ENCODE peak calls at places on chromosome 1, in five cellular contexts. One of them, this sample, is unnamed. For H3K4me1, the result is how much of the 10 kb centered on the place peaks cover.

GRCh38 chr1:174940776-174941175 is 59.0 kb upstream of the CACYBP start:
- DNase-seq in CD8-positive, alpha-beta T cell: no peak
- DNase-seq in H1: no peak
- DNase-seq in PC-9: no peak
- DNase-seq in ovary: no peak
- DNase-seq in this sample: no peak

GRCh38 chr1:188128761-188129160 is 1300.0 kb downstream of the PLA2G4A start:
- DNase-seq in PC-9: no peak
- DNase-seq in ovary: no peak
- DNase-seq in H1: no peak
- DNase-seq in CD8-positive, alpha-beta T cell: no peak
- DNase-seq in this sample: no peak

GRCh38 chr1:117809764-117810163 is 119.7 kb downstream of the GDAP2 start:
- DNase-seq in PC-9: no peak
- DNase-seq in H1: no peak
- DNase-seq in ovary: no peak
- DNase-seq in CD8-positive, alpha-beta T cell: no peak
- DNase-seq in this sample: no peak

GRCh38 chr1:211133393-211133840 is 531 bp downstream of the KCNH1 start:
- DNase-seq in H1: no peak
- DNase-seq in PC-9: no peak
- DNase-seq in ovary: peak
- DNase-seq in CD8-positive, alpha-beta T cell: no peak
- DNase-seq in this sample: no peak

GRCh38 chr1:228270032-228270431 is 62.2 kb downstream of the OBSCN start:
- DNase-seq in PC-9: no peak
- DNase-seq in CD8-positive, alpha-beta T cell: no peak
- DNase-seq in H1: no peak
- DNase-seq in ovary: no peak
- DNase-seq in this sample: peak

GRCh38 chr1:236016782-236017400 is 48.0 kb downstream of the NID1 start:
- DNase-seq in PC-9: no peak
- DNase-seq in H1: no peak
- DNase-seq in CD8-positive, alpha-beta T cell: peak
- DNase-seq in ovary: no peak
- DNase-seq in this sample: no peak

GRCh38 chr1:209805875-209806760 is at the start of gene IRF6:
- DNase-seq in H1: peak
- DNase-seq in PC-9: peak
- DNase-seq in ovary: peak
- DNase-seq in CD8-positive, alpha-beta T cell: peak
- DNase-seq in this sample: peak

GRCh38 chr1:79204774-79205173 is 198.2 kb upstream of the ADGRL4 start:
- DNase-seq in PC-9: no peak
- DNase-seq in H1: no peak
- DNase-seq in ovary: no peak
- DNase-seq in CD8-positive, alpha-beta T cell: no peak
- DNase-seq in this sample: no peak

DNA sequence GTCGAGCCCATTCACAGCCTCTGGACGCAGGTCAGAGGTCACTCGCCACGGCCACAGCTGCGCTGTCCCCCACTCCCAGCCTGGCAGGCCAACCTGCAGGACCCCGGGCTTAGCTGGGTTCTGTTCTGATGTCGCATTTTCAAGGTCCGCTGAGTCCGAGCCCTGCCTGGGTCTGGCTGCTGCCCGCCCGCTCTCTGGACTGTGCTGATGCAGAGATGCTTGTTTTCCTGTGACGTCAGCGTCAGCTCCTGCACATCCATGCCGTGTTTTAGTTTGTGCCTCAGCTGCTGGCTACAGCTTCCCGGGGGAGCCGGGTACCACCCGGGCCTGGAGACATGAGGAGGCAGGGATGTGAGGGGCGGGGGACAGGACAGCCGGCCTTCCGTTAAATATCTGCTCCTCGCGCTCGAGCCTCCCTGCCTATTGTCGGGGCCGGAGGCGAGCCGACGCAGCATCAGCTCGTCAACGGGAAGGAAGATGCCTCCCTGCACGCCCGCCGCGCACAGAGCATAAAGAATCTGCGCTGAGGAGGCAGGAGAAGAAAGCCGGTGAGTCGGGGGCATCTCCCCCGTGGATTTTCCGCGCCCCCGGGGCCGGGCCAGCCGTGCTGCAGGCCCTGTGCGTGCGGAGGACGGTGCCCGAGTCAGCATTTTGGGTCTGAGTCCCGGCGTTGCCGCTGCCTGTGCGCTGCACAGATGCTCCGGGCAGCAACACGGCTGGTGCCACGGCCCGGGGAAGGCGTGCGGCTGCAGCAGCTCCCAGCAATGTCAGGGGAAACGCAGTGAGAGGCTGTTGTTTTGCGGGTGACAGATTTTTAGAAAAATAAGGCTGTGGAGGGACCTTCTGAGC is 23.4 kb downstream of the PRKCZ start:
- DNase-seq in CD8-positive, alpha-beta T cell: no peak
- DNase-seq in PC-9: no peak
- DNase-seq in H1: no peak
- DNase-seq in ovary: no peak
- DNase-seq in this sample: no peak
- H3K4me3 ChIP-seq in CD8-positive, alpha-beta T cell: no peak
- H3K4me3 ChIP-seq in PC-9: no peak
- H3K4me3 ChIP-seq in H1: no peak
- H3K4me3 ChIP-seq in ovary: no peak
- H3K4me3 ChIP-seq in this sample: no peak

GRCh38 chr1:8031176-8031785 is 5.2 kb upstream of the ERRFI1 start:
- DNase-seq in H1: no peak
- DNase-seq in PC-9: no peak
- DNase-seq in ovary: no peak
- DNase-seq in CD8-positive, alpha-beta T cell: no peak
- DNase-seq in this sample: peak
- TF ChIP-seq CTCF in H1: peak
- TF ChIP-seq CTCF in PC-9: peak
- TF ChIP-seq CTCF in ovary: peak
- TF ChIP-seq CTCF in CD8-positive, alpha-beta T cell: peak
- TF ChIP-seq CTCF in this sample: peak

GRCh38 chr1:45687014-45687752 is 798 bp upstream of the TMEM69 start:
- DNase-seq in CD8-positive, alpha-beta T cell: peak
- DNase-seq in ovary: peak
- DNase-seq in H1: peak
- DNase-seq in PC-9: peak
- DNase-seq in this sample: peak

GRCh38 chr1:45682942-45683341 is 3.4 kb downstream of the GPBP1L1 start:
- DNase-seq in CD8-positive, alpha-beta T cell: no peak
- DNase-seq in H1: no peak
- DNase-seq in ovary: no peak
- DNase-seq in PC-9: no peak
- DNase-seq in this sample: no peak

GRCh38 chr1:45685308-45686080 is 839 bp downstream of the GPBP1L1 start:
- DNase-seq in PC-9: no peak
- DNase-seq in ovary: no peak
- DNase-seq in H1: no peak
- DNase-seq in CD8-positive, alpha-beta T cell: no peak
- DNase-seq in this sample: peak

GRCh38 chr1:45686081-45687013 is at the start of gene GPBP1L1:
- DNase-seq in CD8-positive, alpha-beta T cell: peak
- DNase-seq in H1: peak
- DNase-seq in PC-9: peak
- DNase-seq in ovary: peak
- DNase-seq in this sample: peak

DNA sequence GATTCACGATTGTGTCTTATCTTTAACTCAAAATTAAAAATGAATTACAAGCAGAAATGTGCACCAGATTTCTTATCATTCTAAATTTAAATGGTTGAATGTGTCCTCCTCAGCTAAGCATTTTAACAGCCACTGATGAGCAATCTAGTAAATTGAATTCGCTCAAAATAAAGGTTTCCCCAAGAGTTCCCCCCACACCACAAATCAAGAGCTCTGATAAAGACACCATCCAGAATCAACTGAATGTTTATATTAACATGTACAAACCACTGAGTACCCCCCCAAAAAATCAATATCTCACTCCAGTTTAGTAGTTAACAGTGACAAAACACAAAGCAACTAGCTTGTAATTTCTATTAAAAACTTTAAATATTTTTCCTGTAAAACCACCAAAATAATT is 1.9 kb downstream of the GPBP1L1 start:
- DNase-seq in CD8-positive, alpha-beta T cell: no peak
- DNase-seq in ovary: no peak
- DNase-seq in PC-9: no peak
- DNase-seq in H1: no peak
- DNase-seq in this sample: no peak
- H3K4me1 ChIP-seq in CD8-positive, alpha-beta T cell: half or more
- H3K4me1 ChIP-seq in ovary: under half
- H3K4me1 ChIP-seq in PC-9: under half
- H3K4me1 ChIP-seq in H1: under half
- H3K4me1 ChIP-seq in this sample: under half

DNA sequence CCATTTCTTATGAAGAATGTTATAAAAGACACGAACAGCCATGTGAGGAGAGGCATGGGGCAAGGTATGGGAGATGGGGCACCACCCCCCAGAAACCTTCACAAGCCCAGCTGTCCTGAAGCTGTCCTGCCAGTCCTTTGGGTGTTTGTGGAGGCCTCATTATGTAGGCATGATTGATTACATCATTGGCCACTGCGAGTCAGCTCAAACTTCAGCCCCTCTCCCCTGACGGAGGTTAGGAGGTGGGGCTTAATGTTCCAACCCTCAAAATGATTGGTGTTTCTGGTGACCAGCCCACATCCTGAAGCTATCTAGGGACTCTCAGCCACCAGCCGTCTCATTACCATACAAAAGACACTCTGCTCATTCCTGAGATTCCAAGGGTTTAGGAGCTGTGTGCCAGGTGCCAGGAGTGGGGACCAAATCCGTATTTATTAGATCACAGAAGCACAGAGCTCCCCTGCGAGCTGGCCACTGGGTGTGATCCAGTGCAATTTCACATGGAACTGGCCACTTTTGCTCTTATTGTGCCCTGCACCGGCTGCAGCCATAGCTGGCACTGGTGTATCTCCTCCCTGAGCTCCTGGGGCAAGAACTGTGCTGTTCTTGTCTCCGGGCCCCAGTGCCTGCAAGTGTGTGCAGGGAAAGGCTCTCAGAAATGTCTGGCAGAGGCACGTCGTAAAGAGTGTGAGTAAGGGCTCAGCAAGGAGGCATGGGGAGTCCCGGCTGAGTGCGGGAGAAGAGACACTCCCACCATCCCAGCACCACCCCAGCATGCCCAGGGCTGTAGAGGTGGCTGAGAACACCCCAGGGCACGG is 10.5 kb downstream of the KIAA1614 start:
- DNase-seq in ovary: no peak
- DNase-seq in H1: peak
- DNase-seq in PC-9: peak
- DNase-seq in CD8-positive, alpha-beta T cell: no peak
- DNase-seq in this sample: peak
- H3K4me3 ChIP-seq in ovary: no peak
- H3K4me3 ChIP-seq in H1: peak
- H3K4me3 ChIP-seq in PC-9: no peak
- H3K4me3 ChIP-seq in CD8-positive, alpha-beta T cell: no peak
- H3K4me3 ChIP-seq in this sample: no peak

DNA sequence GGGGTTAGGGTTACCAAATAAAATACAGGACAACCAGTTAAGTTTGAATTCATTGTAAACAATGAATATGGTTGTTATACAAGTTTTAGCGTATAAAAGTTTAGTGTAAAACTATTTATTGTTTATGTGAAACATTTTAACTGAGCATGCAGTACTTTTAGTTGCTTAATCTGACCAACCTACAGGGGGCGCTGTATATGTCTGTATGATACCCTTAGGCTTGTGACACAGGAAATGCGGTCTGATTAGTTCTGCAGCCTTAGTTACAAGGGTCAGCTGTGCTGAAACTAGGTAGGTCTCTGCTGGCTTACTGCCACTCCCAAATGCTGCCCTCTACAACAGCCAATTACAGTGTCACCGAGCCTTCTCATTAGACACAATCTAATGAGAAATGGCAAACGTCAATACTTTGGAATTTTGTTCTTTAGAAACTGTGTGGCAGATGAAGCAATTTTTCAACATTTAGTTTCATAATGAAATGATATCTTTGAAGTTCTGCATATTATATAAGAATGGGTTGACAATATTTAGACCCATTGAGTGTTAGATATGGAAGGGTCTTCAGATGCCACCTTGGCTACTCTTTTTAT is 56.2 kb downstream of the NTNG1 start:
- DNase-seq in CD8-positive, alpha-beta T cell: no peak
- DNase-seq in PC-9: no peak
- DNase-seq in H1: no peak
- DNase-seq in ovary: no peak
- DNase-seq in this sample: peak
- TF ChIP-seq CTCF in CD8-positive, alpha-beta T cell: no peak
- TF ChIP-seq CTCF in PC-9: peak
- TF ChIP-seq CTCF in H1: peak
- TF ChIP-seq CTCF in ovary: no peak
- TF ChIP-seq CTCF in this sample: peak

DNA sequence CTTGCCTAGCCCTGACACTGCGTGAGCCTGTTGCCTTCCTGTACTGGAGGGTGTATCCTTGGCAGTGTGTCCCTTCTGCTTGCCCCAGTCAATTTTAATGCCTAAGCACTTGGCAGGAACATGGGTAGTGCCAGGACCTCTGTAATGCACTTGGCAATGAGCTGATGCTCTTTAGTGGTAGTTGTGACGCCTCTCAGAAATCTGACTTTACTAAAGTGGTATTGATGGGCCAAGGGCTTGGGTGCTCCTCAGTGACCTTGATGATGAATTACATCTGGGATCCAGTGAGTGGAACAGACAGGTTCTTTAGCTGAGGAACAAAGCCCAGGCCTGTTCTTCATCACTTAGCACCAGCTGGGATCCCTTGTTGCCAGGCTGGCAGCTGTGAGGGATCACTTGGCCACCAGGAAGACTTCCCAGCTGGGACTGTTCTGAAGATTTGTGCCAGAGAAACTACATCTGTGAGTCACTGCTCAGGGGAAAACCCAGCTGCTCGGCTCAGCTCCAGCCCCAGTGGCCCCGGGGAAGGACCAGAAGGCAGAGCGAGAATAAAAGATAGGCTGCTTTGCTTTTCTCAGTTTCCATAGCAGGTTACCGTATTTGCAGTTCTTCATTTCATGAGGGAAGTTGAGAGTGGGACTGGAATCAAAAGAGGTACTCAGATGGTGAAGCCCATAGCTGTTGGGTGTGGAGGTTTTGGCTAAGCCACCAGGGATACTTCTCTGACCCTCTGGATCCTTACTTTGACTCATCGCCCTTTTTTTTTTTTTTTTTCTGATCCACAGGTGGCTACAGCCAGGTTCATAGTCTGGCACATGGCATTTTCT is 28.5 kb upstream of the KCNA2 start:
- DNase-seq in PC-9: peak
- DNase-seq in CD8-positive, alpha-beta T cell: no peak
- DNase-seq in ovary: peak
- DNase-seq in H1: no peak
- DNase-seq in this sample: no peak
- H3K4me1 ChIP-seq in PC-9: under half
- H3K4me1 ChIP-seq in CD8-positive, alpha-beta T cell: half or more
- H3K4me1 ChIP-seq in ovary: under half
- H3K4me1 ChIP-seq in H1: under half
- H3K4me1 ChIP-seq in this sample: under half